ENCODE peak calls at places on chromosomes 2 and 18, in seven cellular contexts. S is hypothalamus, Z is brain microvascular endothelial cell, L is T-helper 22 cell, H is T-helper 1 cell, D is NCI-H1105 treated with DMSO at 0.1 percent for 48 hours, U is AG04450. I is an unnamed sample.
A peak's percentile ranks its signal among the peaks of the same experiment; 100 is the strongest.

GRCh38 chr2:39260087-39260486 is 16.3 kb upstream of the CDKL4 start:
- DNase-seq in S (no peak), Z (no peak), L (no peak), H (no peak), D (no peak), U (no peak), I (no peak)

GRCh38 chr18:48161201-48161910 is 230.9 kb upstream of the SMAD2 start:
- DNase-seq in S (peak; percentile 78), Z (peak; percentile 37), L (peak; percentile 42), H (peak; percentile 38), D (peak; percentile 12), U (no peak), I (no peak)

GRCh38 chr2:137886432-137886831 is 77.8 kb upstream of the HNMT start:
- DNase-seq in S (no peak), Z (no peak), L (no peak), H (no peak), D (peak; percentile 16), U (no peak), I (no peak)

GRCh38 chr2:206881708-206882335 is 57.5 kb upstream of the CPO start:
- DNase-seq in S (no peak), Z (no peak), L (no peak), H (no peak), D (peak; percentile 82), U (no peak), I (no peak)

GRCh38 chr2:101900375-101900774 is 91.4 kb upstream of the IL1R2 start:
- DNase-seq in S (no peak), Z (no peak), L (no peak), H (no peak), D (no peak), U (no peak), I (no peak)

GRCh38 chr2:202278944-202279343 is 13.4 kb downstream of the NOP58 start:
- DNase-seq in S (no peak), Z (peak; percentile 42), L (no peak), H (no peak), D (peak; percentile 48), U (no peak), I (peak; percentile 68)

GRCh38 chr2:86037141-86037794 is 68.4 kb downstream of the POLR1A start:
- DNase-seq in S (no peak), Z (peak; percentile 35), L (peak; percentile 29), H (no peak), D (peak; percentile 71), U (peak; percentile 84), I (peak; percentile 64)

GRCh38 chr18:74013955-74014354 is 133.7 kb downstream of the FBXO15 start:
- DNase-seq in S (no peak), Z (peak; percentile 74), L (no peak), H (no peak), D (no peak), U (peak; percentile 18), I (peak; percentile 78)

GRCh38 chr2:11142330-11142729 is 12.9 kb upstream of the SLC66A3 start:
- DNase-seq in S (no peak), Z (no peak), L (no peak), H (no peak), D (no peak), U (no peak), I (no peak)

GRCh38 chr2:223034241-223034933 is 17.6 kb upstream of the KCNE4 start:
- DNase-seq in S (no peak), Z (no peak), L (no peak), H (no peak), D (no peak), U (no peak), I (no peak)

GRCh38 chr2:72917875-72918660 is 749 bp downstream of the EMX1 start:
- DNase-seq in S (no peak), Z (no peak), L (no peak), H (no peak), D (peak; percentile 27), U (no peak), I (no peak)

GRCh38 chr2:188410504-188411235 is 119.0 kb downstream of the GULP1 start:
- DNase-seq in S (no peak), Z (no peak), L (no peak), H (no peak), D (no peak), U (no peak), I (peak; percentile 20)

GRCh38 chr18:27608742-27609141 is 423.6 kb upstream of the CHST9 start:
- DNase-seq in S (no peak), Z (peak; percentile 9), L (no peak), H (no peak), D (no peak), U (no peak), I (no peak)

GRCh38 chr2:101717041-101717817 is 19.7 kb downstream of the MAP4K4 start:
- DNase-seq in S (no peak), Z (no peak), L (peak; percentile 59), H (no peak), D (no peak), U (no peak), I (no peak)